ENCODE peak calls at places on chromosome 1, in eight cellular contexts. A, W, O, Y, K, H, U and P are unnamed samples.
A peak's percentile ranks its signal among the peaks of the same experiment; 100 is the strongest.

GRCh38 chr1:93844262-93845045 is 34.6 kb downstream of the DNTTIP2 start:
- DNase-seq in A (peak; percentile 67), W (peak; percentile 66), O (no peak), Y (peak; percentile 86), K (peak; percentile 78), H (peak; percentile 50), U (peak; percentile 72), P (peak; percentile 80)

GRCh38 chr1:201773764-201774163 is 55.2 kb upstream of the IPO9 start:
- DNase-seq in A (no peak), W (no peak), O (no peak), Y (no peak), K (no peak), H (no peak), U (no peak), P (peak; percentile 58)

GRCh38 chr1:210603123-210603522 is 274.4 kb downstream of the HHAT start:
- DNase-seq in A (no peak), W (no peak), O (no peak), Y (no peak), K (no peak), H (no peak), U (no peak), P (no peak)

GRCh38 chr1:43217747-43218146 is 45.6 kb downstream of the CFAP57 start:
- DNase-seq in A (no peak), W (no peak), O (no peak), Y (no peak), K (no peak), H (no peak), U (no peak), P (no peak)

GRCh38 chr1:178500091-178500770 is 3.5 kb upstream of the CLEC20A start:
- DNase-seq in A (no peak), W (no peak), O (no peak), Y (no peak), K (peak; percentile 25), H (no peak), U (peak; percentile 44), P (no peak)

GRCh38 chr1:223682502-223682901 is 17.0 kb upstream of the CAPN8 start:
- DNase-seq in A (no peak), W (no peak), O (no peak), Y (no peak), K (no peak), H (no peak), U (no peak), P (peak; percentile 34)

GRCh38 chr1:174740248-174740990 is 259.3 kb upstream of the CACYBP start:
- DNase-seq in A (no peak), W (peak; percentile 26), O (no peak), Y (peak; percentile 42), K (no peak), H (no peak), U (no peak), P (peak; percentile 56)

GRCh38 chr1:80113168-80114038 is 1106.9 kb upstream of the ADGRL4 start:
- DNase-seq in A (no peak), W (no peak), O (no peak), Y (no peak), K (no peak), H (no peak), U (no peak), P (no peak)

GRCh38 chr1:237041795-237042466 is at the start of gene RYR2:
- DNase-seq in A (no peak), W (no peak), O (no peak), Y (no peak), K (peak; percentile 94), H (no peak), U (no peak), P (no peak)

GRCh38 chr1:75614455-75615379 is 3.8 kb upstream of the SLC44A5 start:
- DNase-seq in A (no peak), W (peak; percentile 79), O (no peak), Y (peak; percentile 4), K (peak; percentile 90), H (no peak), U (no peak), P (no peak)

GRCh38 chr1:180594723-180595122 is 36.0 kb downstream of the OVAAL start:
- DNase-seq in A (no peak), W (no peak), O (no peak), Y (no peak), K (peak; percentile 25), H (no peak), U (no peak), P (peak; percentile 68)

GRCh38 chr1:35229587-35230360 is 36.8 kb upstream of the SFPQ start:
- DNase-seq in A (no peak), W (no peak), O (no peak), Y (no peak), K (no peak), H (no peak), U (no peak), P (no peak)

GRCh38 chr1:196608401-196609113 is at the start of gene KCNT2:
- DNase-seq in A (peak; percentile 12), W (no peak), O (peak; percentile 26), Y (peak; percentile 29), K (peak; percentile 97), H (no peak), U (peak; percentile 67), P (peak; percentile 5)

GRCh38 chr1:61078611-61079010 is 3.8 kb upstream of the NFIA start:
- DNase-seq in A (no peak), W (no peak), O (no peak), Y (no peak), K (no peak), H (no peak), U (no peak), P (no peak)

GRCh38 chr1:172451002-172451443 is 7.2 kb upstream of the PIGC start:
- DNase-seq in A (no peak), W (no peak), O (peak; percentile 38), Y (peak; percentile 79), K (no peak), H (no peak), U (no peak), P (peak; percentile 71)
- H3K4me3 ChIP-seq in A (no peak overlapping the region), W (no peak overlapping the region), O (no peak overlapping the region), Y (no peak overlapping the region), K (no peak overlapping the region), H (no peak overlapping the region), U (no peak overlapping the region), P (no peak overlapping the region)

GRCh38 chr1:203225054-203225453 is 4.4 kb downstream of the CHIT1 start:
- DNase-seq in A (no peak), W (no peak), O (no peak), Y (no peak), K (no peak), H (no peak), U (no peak), P (no peak)

GRCh38 chr1:203229471-203230178 is at the start of gene CHIT1:
- DNase-seq in A (no peak), W (no peak), O (no peak), Y (peak; percentile 2), K (no peak), H (no peak), U (no peak), P (no peak)

GRCh38 chr1:203223012-203223775 is 6.3 kb downstream of the CHIT1 start:
- DNase-seq in A (no peak), W (no peak), O (no peak), Y (no peak), K (no peak), H (no peak), U (no peak), P (no peak)

GRCh38 chr1:203227684-203228083 is 1.8 kb downstream of the CHIT1 start:
- DNase-seq in A (no peak), W (no peak), O (no peak), Y (no peak), K (no peak), H (no peak), U (no peak), P (no peak)

GRCh38 chr1:203228670-203229069 is 803 bp downstream of the CHIT1 start:
- DNase-seq in A (no peak), W (peak; percentile 29), O (no peak), Y (no peak), K (no peak), H (no peak), U (no peak), P (no peak)
- H3K27me3 ChIP-seq in A (no peaks in the 10 kb centered on the region), W (no peaks in the 10 kb centered on the region), O (peaks cover 24% of the 10 kb centered on the region), Y (peaks cover 70% of the 10 kb centered on the region), K (peaks cover 8% of the 10 kb centered on the region), H (no peaks in the 10 kb centered on the region), U (peaks cover 5% of the 10 kb centered on the region), P (peaks cover 2% of the 10 kb centered on the region)

DNA sequence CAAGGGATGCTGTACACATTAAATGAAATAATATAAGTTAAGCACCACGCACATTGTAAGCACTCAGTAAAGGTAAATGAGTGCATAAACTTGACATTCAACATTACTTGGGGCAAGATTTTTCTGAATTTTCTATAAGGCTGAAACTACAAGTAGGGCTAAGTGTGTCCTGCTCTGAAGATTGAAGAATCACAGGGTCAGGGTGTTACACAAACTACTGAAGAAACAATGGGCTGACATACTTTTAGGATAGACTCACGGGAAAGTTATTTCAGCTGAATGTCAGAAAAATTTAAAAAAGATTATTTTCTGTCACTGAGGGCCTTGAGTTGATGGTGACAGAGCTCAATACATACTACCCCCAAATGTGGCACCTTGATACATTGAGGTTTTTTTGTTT is 644.2 kb upstream of the PLXNA2 start:
- DNase-seq in A (no peak), W (no peak), O (no peak), Y (no peak), K (no peak), H (no peak), U (no peak), P (no peak)
- TF ChIP-seq CTCF in A (no peak), W (no peak), O (no peak), Y (no peak), K (no peak), H (no peak), U (no peak), P (no peak)

GRCh38 chr1:230278871-230279582 is 147.1 kb downstream of the PGBD5 start:
- DNase-seq in A (no peak), W (no peak), O (no peak), Y (no peak), K (no peak), H (no peak), U (peak; percentile 31), P (no peak)

GRCh38 chr1:230281531-230281930 is 144.6 kb downstream of the PGBD5 start:
- DNase-seq in A (no peak), W (no peak), O (no peak), Y (peak; percentile 9), K (no peak), H (no peak), U (peak; percentile 52), P (no peak)

GRCh38 chr1:230279583-230279945 is 146.6 kb downstream of the PGBD5 start:
- DNase-seq in A (no peak), W (no peak), O (no peak), Y (no peak), K (no peak), H (no peak), U (peak; percentile 52), P (no peak)

GRCh38 chr1:230280906-230281413 is 145.2 kb downstream of the PGBD5 start:
- DNase-seq in A (no peak), W (no peak), O (no peak), Y (no peak), K (no peak), H (no peak), U (peak; percentile 61), P (no peak)

DNA sequence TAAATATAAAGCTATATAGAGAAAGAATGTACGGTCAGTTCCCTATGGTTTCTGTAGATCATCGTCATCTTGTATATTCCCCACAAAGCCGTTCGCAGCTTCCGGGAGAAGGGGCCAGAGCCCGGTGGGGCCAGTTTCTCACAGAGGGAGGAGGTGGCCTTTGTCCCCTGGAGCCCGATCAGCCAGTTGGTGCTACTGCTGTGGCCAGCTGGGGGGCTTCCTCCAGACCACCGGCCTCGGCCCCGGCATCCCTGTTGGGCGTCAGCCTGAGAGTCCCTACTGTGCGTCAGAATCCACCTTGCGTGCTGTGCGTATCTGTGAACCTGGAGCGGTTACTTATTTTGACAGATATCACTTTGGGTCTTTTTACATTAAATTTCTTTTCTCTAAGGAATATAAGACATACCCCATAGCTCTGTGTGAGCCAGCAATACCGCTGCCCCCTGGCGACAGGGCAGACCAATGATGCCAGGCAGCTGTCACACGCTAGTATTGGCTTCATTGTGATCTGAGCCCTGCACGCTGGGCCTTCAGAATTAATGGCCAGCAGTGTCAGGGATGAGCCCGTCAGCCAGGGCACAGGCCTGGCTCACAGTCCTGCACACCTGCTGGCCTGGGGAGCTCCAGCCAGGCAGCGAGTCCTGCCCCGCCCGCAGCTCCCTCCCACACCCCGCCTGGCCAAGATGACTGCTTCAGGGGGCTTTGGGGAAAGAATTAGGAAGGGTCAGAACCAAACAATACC is 145.9 kb downstream of the PGBD5 start:
- DNase-seq in A (no peak), W (no peak), O (no peak), Y (no peak), K (no peak), H (no peak), U (peak; percentile 52), P (no peak)
- H3K4me3 ChIP-seq in A (no peak overlapping the region), W (no peak overlapping the region), O (no peak overlapping the region), Y (no peak overlapping the region), K (no peak overlapping the region), H (no peak overlapping the region), U (no peak overlapping the region), P (no peak overlapping the region)